ENCODE peak calls at places on chromosomes 4 and X, in five cellular contexts. Q is ascending aorta, S is upper lobe of right lung, Z is hepatocyte, W is tibial artery. E is an unnamed sample. For H3K4me1, the result is how much of the 10 kb centered on the place peaks cover.

GRCh38 chr4:55184600-55185523 is 59.5 kb upstream of the KDR start:
- DNase-seq in Q (no peak), S (no peak), Z (peak), W (no peak), E (no peak)

GRCh38 chrX:65667503-65668355 is at the start of gene MSN:
- DNase-seq in Q (peak), S (peak), Z (peak), W (peak), E (peak)

GRCh38 chr4:149823770-149824221 is 8.2 kb upstream of the IQCM start:
- DNase-seq in Q (no peak), S (no peak), Z (no peak), W (no peak), E (no peak)

GRCh38 chr4:4384837-4385236 is 2.1 kb upstream of the NSG1 start:
- DNase-seq in Q (no peak), S (no peak), Z (no peak), W (no peak), E (no peak)

GRCh38 chr4:138063581-138063980 is 178.6 kb downstream of the SLC7A11 start:
- DNase-seq in Q (no peak), S (no peak), Z (no peak), W (no peak), E (no peak)

GRCh38 chr4:77710684-77711083 is 105.1 kb downstream of the CXCL13 start:
- DNase-seq in Q (no peak), S (no peak), Z (no peak), W (no peak), E (no peak)

GRCh38 chr4:186161138-186161537 is 30.2 kb upstream of the CYP4V2 start:
- DNase-seq in Q (no peak), S (no peak), Z (peak), W (no peak), E (no peak)

GRCh38 chrX:125436855-125437254 is 117.2 kb downstream of the TEX13C start:
- DNase-seq in Q (no peak), S (no peak), Z (peak), W (no peak), E (no peak)

GRCh38 chr4:146435962-146436361 is 85.8 kb downstream of the SLC10A7 start:
- DNase-seq in Q (no peak), S (no peak), Z (no peak), W (no peak), E (no peak)

GRCh38 chr4:112905728-112906127 is 143.7 kb upstream of the ANK2 start:
- DNase-seq in Q (no peak), S (no peak), Z (no peak), W (no peak), E (no peak)

GRCh38 chr4:39636786-39637185 is 1.9 kb downstream of the SMIM14 start:
- DNase-seq in Q (no peak), S (no peak), Z (no peak), W (no peak), E (no peak)
- H3K4me1 ChIP-seq in Q (under half), S (under half), Z (under half), W (under half), E (under half)

GRCh38 chrX:72018277-72019112 is 107.8 kb downstream of the NHSL2 start:
- DNase-seq in Q (peak), S (peak), Z (peak), W (peak), E (peak)
- H3K4me3 ChIP-seq in Q (no peak), S (no peak), Z (no peak), W (peak), E (peak)

GRCh38 chrX:40012039-40012799 is 85.5 kb downstream of the BCOR start:
- DNase-seq in Q (peak), S (peak), Z (peak), W (peak), E (no peak)
- H3K4me1 ChIP-seq in Q (under half), S (under half), Z (half or more), W (under half), E (under half)

GRCh38 chrX:99091459-99091858 is 1318.6 kb downstream of the PCDH19 start:
- DNase-seq in Q (no peak), S (no peak), Z (no peak), W (no peak), E (no peak)

GRCh38 chrX:99095965-99096364 is 1314.1 kb downstream of the PCDH19 start:
- DNase-seq in Q (no peak), S (no peak), Z (no peak), W (no peak), E (no peak)
- H3K4me3 ChIP-seq in Q (no peak), S (no peak), Z (no peak), W (no peak), E (no peak)

GRCh38 chr4:108535757-108536156 is 84.6 kb upstream of the RPL34 start:
- DNase-seq in Q (no peak), S (no peak), Z (no peak), W (no peak), E (no peak)
- H3K4me1 ChIP-seq in Q (under half), S (under half), Z (under half), W (under half), E (under half)

GRCh38 chr4:26369132-26370036 is 48.6 kb downstream of the RBPJ start:
- DNase-seq in Q (no peak), S (no peak), Z (no peak), W (no peak), E (no peak)

GRCh38 chr4:26375589-26375988 is 54.8 kb downstream of the RBPJ start:
- DNase-seq in Q (no peak), S (no peak), Z (no peak), W (no peak), E (no peak)

GRCh38 chr4:26368685-26369084 is 47.9 kb downstream of the RBPJ start:
- DNase-seq in Q (no peak), S (no peak), Z (no peak), W (no peak), E (no peak)

GRCh38 chr4:26372525-26373172 is 51.8 kb downstream of the RBPJ start:
- DNase-seq in Q (no peak), S (no peak), Z (peak), W (no peak), E (no peak)

DNA sequence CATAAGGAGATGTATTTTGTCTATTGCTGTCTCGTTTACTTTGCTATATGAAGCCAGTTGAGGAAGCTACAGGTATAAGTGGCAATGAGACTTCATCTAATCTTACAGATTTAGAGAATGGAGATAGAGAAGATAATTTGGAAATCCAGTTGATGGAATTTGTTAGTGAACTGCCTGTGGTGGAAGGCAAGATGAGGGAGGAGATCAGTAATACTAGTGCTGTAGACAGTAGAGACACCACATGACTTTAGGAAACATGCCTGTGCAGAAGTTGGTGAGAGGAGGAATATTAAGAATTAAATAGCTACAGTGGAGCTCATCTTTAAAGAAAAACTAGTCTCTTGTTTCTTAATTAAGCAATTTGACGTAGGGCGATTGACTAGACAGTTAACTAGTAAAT is 51.3 kb downstream of the RBPJ start:
- DNase-seq in Q (no peak), S (no peak), Z (no peak), W (no peak), E (no peak)
- H3K4me3 ChIP-seq in Q (no peak), S (no peak), Z (no peak), W (no peak), E (no peak)

DNA sequence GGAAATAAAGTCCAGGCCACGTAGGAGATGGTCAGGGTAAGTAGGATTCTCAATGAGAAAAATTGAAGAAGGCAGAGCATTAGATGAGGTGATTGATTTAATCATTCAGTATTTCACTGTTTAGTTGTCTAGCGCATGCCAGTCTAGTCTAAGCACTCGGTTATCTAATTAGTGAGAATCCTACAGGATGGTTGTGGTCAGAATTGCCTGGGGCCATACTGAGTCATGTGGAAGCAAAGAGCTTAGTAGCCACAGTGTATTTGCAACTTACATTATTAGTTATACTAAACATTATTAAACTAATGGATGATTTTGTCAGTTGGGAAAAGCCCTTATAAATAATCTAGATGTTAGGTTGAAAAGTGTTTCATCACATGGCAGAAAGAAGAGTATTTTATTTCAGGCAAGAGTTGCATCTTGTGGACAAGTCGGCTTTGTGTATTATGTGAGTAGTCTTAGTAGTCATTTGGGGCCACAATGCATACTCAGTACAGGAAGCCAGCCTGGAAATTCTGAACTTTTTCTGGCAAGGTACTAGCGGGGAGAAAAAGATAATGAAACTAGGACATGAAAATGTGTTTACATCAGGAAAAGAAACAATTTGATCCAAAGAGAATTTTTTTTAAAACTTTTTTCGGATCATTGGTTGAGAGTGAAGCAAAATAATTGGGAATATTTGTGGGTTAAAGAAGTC is 31.9 kb downstream of the CPEB2 start:
- DNase-seq in Q (no peak), S (no peak), Z (no peak), W (no peak), E (no peak)
- H3K4me1 ChIP-seq in Q (under half), S (under half), Z (under half), W (under half), E (under half)

DNA sequence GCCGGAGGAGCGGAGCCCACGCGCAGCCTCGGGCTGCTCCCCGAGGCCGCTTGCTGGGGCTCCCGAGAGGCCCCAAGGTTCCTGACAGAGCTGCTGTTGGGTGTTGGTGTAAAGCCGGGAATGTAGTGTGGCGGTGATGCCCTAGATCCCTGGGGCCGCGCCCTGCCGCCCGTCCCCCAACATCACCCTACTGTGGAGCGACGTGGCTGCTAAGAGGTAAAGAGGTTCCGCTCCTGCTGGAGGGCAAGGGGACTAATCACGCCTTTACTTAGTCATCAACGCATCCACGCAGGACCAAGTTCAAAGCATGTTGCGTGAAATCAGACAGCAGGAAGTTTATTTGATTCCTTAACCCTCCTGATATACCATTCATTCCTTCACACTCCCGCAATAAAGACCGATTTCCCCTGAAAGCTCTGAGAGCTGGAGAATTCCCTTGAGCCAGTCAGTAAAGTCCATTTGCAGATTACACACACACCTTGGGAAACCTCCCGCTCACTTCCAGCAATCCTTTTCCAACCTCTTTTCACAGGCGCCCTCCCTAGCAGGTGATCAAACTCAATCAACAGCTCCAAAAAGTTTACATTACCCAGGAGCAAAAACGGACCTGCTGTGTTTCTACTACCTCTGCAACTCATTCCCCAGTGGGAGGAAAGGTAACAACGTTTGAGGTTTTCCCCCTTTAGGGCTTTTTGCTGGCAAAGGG is 578 bp upstream of the GABRA2 start:
- DNase-seq in Q (no peak), S (no peak), Z (peak), W (no peak), E (no peak)
- H3K4me3 ChIP-seq in Q (peak), S (no peak), Z (no peak), W (peak), E (peak)

E was measured in lower lobe of right lung.